ENCODE peak calls at places on chromosome 12, in ten cellular contexts. T, Y, V, K, U, B, I, M, A and S are unnamed samples.

GRCh38 chr12:14845350-14845750 is 2.0 kb upstream of the ART4 start:
- DNase-seq in K (peak), V (peak), T (peak), A (no peak), B (peak), M (no peak), Y (peak), I (peak), U (peak), S (peak)

GRCh38 chr12:52049688-52050087 is 1.6 kb upstream of the NR4A1 start:
- DNase-seq in B (no peak), U (no peak), V (no peak), A (no peak), Y (no peak), I (no peak), K (no peak), M (no peak), T (no peak), S (no peak)

GRCh38 chr12:105705765-105706164 is 375.3 kb downstream of the C12orf75 start:
- DNase-seq in U (peak), B (peak), T (peak), Y (peak), I (peak), M (no peak), V (peak), A (peak), K (peak), S (peak)

GRCh38 chr12:49843411-49843810 is 505 bp upstream of the BCDIN3D start:
- DNase-seq in I (no peak), V (no peak), Y (no peak), B (no peak), M (no peak), U (no peak), A (no peak), T (no peak), K (no peak), S (peak)

GRCh38 chr12:34401659-34402227 is 379.4 kb downstream of the ALG10 start:
- DNase-seq in U (no peak), T (peak), A (peak), I (peak), B (no peak), Y (no peak), K (peak), V (no peak), M (no peak), S (no peak)

GRCh38 chr12:91890742-91891141 is 254.9 kb downstream of the BTG1 start:
- DNase-seq in V (no peak), M (no peak), B (no peak), T (no peak), I (no peak), Y (no peak), U (peak), K (no peak), A (no peak), S (no peak)

GRCh38 chr12:28955491-28955890 is 193.6 kb upstream of the FAR2 start:
- DNase-seq in V (no peak), Y (no peak), T (no peak), B (no peak), I (no peak), K (no peak), M (no peak), U (no peak), A (no peak), S (no peak)

GRCh38 chr12:7009512-7009911 is 8.8 kb downstream of the LPCAT3 start:
- DNase-seq in B (no peak), K (no peak), Y (no peak), A (no peak), V (no peak), T (no peak), I (no peak), U (no peak), M (no peak), S (no peak)

GRCh38 chr12:89655851-89656250 is 52.8 kb downstream of the ATP2B1 start:
- DNase-seq in U (no peak), M (no peak), I (no peak), B (no peak), Y (no peak), K (no peak), V (no peak), A (no peak), T (no peak), S (no peak)

GRCh38 chr12:126914170-126914796 is 1352.7 kb upstream of the TMEM132C start:
- DNase-seq in I (no peak), U (no peak), K (no peak), M (no peak), B (no peak), A (no peak), T (peak), V (no peak), Y (no peak), S (no peak)

GRCh38 chr12:100141998-100142850 is 450 bp downstream of the BLTP3B start:
- DNase-seq in B (peak), V (no peak), M (no peak), I (peak), K (peak), A (peak), U (no peak), Y (no peak), T (peak), S (peak)

GRCh38 chr12:92065018-92065499 is 80.6 kb downstream of the BTG1 start:
- DNase-seq in U (no peak), Y (no peak), V (peak), I (no peak), B (peak), M (peak), A (no peak), K (no peak), T (no peak), S (no peak)

GRCh38 chr12:89250213-89250612 is 102.1 kb downstream of the DUSP6 start:
- DNase-seq in U (peak), I (no peak), M (no peak), T (no peak), A (no peak), Y (no peak), V (no peak), K (no peak), B (no peak), S (no peak)

GRCh38 chr12:50690923-50691322 is 73.0 kb upstream of the ATF1 start:
- DNase-seq in A (no peak), I (no peak), M (no peak), Y (no peak), V (no peak), T (no peak), U (no peak), B (peak), K (no peak), S (no peak)

GRCh38 chr12:115577401-115577800 is 700.1 kb downstream of the MED13L start:
- DNase-seq in I (no peak), V (no peak), T (no peak), U (no peak), K (no peak), M (no peak), B (no peak), A (no peak), Y (no peak), S (no peak)

GRCh38 chr12:17661250-17661649 is 428.7 kb downstream of the RERGL start:
- DNase-seq in I (no peak), B (no peak), M (no peak), T (no peak), Y (no peak), V (no peak), A (no peak), U (no peak), K (no peak), S (no peak)

GRCh38 chr12:109513977-109514376 is 36.5 kb downstream of the UBE3B start:
- DNase-seq in A (no peak), U (no peak), V (no peak), M (no peak), T (no peak), K (no peak), B (no peak), Y (no peak), I (no peak), S (no peak)

GRCh38 chr12:116559330-116560080 is at the start of gene MAP1LC3B2:
- DNase-seq in I (no peak), B (peak), K (no peak), U (no peak), V (no peak), Y (peak), T (peak), M (peak), A (peak), S (peak)

GRCh38 chr12:130041983-130042812 is 120.1 kb upstream of the FZD10 start:
- DNase-seq in A (peak), K (peak), I (peak), B (no peak), Y (no peak), U (no peak), V (peak), T (peak), M (no peak), S (no peak)

GRCh38 chr12:107296681-107297086 is 203.3 kb upstream of the CRY1 start:
- DNase-seq in I (no peak), Y (no peak), V (peak), K (no peak), T (no peak), B (no peak), U (no peak), A (no peak), M (no peak), S (no peak)

GRCh38 chr12:53982616-53983579 is 2.0 kb upstream of the HOXC10 start:
- DNase-seq in U (no peak), M (no peak), B (no peak), Y (no peak), A (no peak), V (no peak), T (no peak), I (no peak), K (no peak), S (no peak)

GRCh38 chr12:66066071-66066928 is 64.2 kb downstream of the LLPH start:
- DNase-seq in V (no peak), A (no peak), U (peak), B (peak), M (peak), K (no peak), T (no peak), Y (no peak), I (no peak), S (peak)

GRCh38 chr12:21111733-21112132 is 19.3 kb upstream of the SLCO1B1 start:
- DNase-seq in B (no peak), T (no peak), M (no peak), Y (no peak), K (no peak), U (no peak), I (no peak), V (no peak), A (no peak), S (no peak)

GRCh38 chr12:132502149-132502881 is 12.4 kb downstream of the FBRSL1 start:
- DNase-seq in M (no peak), I (peak), B (no peak), T (peak), A (no peak), Y (peak), U (no peak), V (no peak), K (peak), S (peak)

GRCh38 chr12:77615331-77615730 is 215.4 kb upstream of the NAV3 start:
- DNase-seq in M (no peak), U (peak), V (no peak), Y (peak), T (no peak), K (peak), A (no peak), I (no peak), B (no peak), S (peak)

GRCh38 chr12:53098354-53098981 is 1.0 kb downstream of the IGFBP6 start:
- DNase-seq in K (no peak), I (no peak), Y (peak), A (no peak), M (no peak), V (peak), T (peak), U (peak), B (no peak), S (no peak)

GRCh38 chr12:14841761-14842160 is 1.6 kb downstream of the ART4 start:
- DNase-seq in Y (no peak), I (no peak), B (peak), K (no peak), V (peak), U (peak), A (no peak), T (no peak), M (no peak), S (no peak)

GRCh38 chr12:989751-990278 is 1.2 kb upstream of the ERC1 start:
- DNase-seq in B (peak), K (no peak), T (peak), M (no peak), I (peak), Y (no peak), A (no peak), U (peak), V (peak), S (peak)
- TF ChIP-seq MAX in B (no peak), K (no peak), T (no peak), M (no peak), I (peak), Y (no peak), A (no peak), U (no peak), V (no peak), S (no peak)

GRCh38 chr12:124217508-124217981 is 77.3 kb upstream of the RFLNA start:
- DNase-seq in I (peak), M (no peak), K (no peak), Y (no peak), T (no peak), B (no peak), U (no peak), A (no peak), V (no peak), S (no peak)
- TF ChIP-seq MAX in I (no peak), M (no peak), K (no peak), Y (no peak), T (no peak), B (no peak), U (no peak), A (no peak), V (no peak), S (no peak)

GRCh38 chr12:68280240-68280639 is 26.8 kb upstream of the IL22 start:
- DNase-seq in I (no peak), V (no peak), A (no peak), M (no peak), T (no peak), K (no peak), Y (no peak), B (no peak), U (no peak), S (no peak)

GRCh38 chr12:68271346-68271745 is 17.9 kb upstream of the IL22 start:
- DNase-seq in K (no peak), M (no peak), I (no peak), A (no peak), V (no peak), B (no peak), T (no peak), U (no peak), Y (no peak), S (no peak)

GRCh38 chr12:68272732-68273131 is 19.3 kb upstream of the IL22 start:
- DNase-seq in I (no peak), B (no peak), K (no peak), A (no peak), U (no peak), Y (no peak), M (no peak), V (no peak), T (no peak), S (no peak)

GRCh38 chr12:68279227-68280054 is 26.0 kb upstream of the IL22 start:
- DNase-seq in U (peak), K (no peak), T (peak), V (no peak), Y (no peak), I (peak), M (no peak), B (peak), A (no peak), S (no peak)

GRCh38 chr12:68276400-68276930 is 23.1 kb upstream of the IL22 start:
- DNase-seq in T (no peak), Y (no peak), B (no peak), I (no peak), A (no peak), K (no peak), V (no peak), U (no peak), M (no peak), S (peak)
- TF ChIP-seq MAX in T (no peak), Y (no peak), B (no peak), I (no peak), A (no peak), K (no peak), V (no peak), U (no peak), M (no peak), S (no peak)

DNA sequence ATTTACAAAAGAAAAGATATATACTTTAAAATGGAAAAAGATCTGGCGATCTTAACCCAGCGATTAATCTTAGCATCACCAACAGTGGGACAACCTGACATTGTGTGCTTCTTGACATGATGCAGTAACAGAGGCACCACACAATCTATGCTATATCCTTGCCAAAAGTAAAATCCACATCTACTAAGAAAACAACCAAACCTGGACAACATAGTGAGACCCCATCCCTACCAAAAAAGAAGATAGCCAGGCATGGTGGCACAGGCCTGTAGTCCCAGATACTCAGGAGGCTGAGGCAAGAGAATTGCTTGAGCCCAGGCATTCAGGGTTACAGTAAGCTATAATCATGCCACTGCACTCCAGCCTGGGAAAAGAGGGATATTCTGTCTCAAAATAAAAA is 50.5 kb downstream of the SINHCAF start:
- DNase-seq in K (no peak), U (no peak), M (no peak), V (no peak), Y (no peak), T (no peak), B (no peak), I (no peak), A (no peak), S (no peak)
- TF ChIP-seq MAX in K (no peak), U (no peak), M (no peak), V (no peak), Y (no peak), T (no peak), B (no peak), I (no peak), A (no peak), S (no peak)

GRCh38 chr12:22874151-22874550 is 249.2 kb downstream of the ETNK1 start:
- DNase-seq in A (no peak), Y (no peak), I (no peak), U (no peak), V (no peak), B (no peak), K (no peak), T (no peak), M (no peak), S (no peak)

GRCh38 chr12:22879203-22879602 is 254.2 kb downstream of the ETNK1 start:
- DNase-seq in A (no peak), U (no peak), T (no peak), K (no peak), Y (no peak), V (no peak), I (no peak), B (no peak), M (no peak), S (no peak)

GRCh38 chr12:22880810-22881209 is 255.8 kb downstream of the ETNK1 start:
- DNase-seq in M (no peak), I (no peak), Y (no peak), B (no peak), A (no peak), V (no peak), T (no peak), U (no peak), K (no peak), S (no peak)

GRCh38 chr12:22880331-22880730 is 255.4 kb downstream of the ETNK1 start:
- DNase-seq in K (no peak), V (no peak), Y (no peak), M (no peak), B (no peak), I (no peak), U (no peak), T (no peak), A (no peak), S (no peak)

DNA sequence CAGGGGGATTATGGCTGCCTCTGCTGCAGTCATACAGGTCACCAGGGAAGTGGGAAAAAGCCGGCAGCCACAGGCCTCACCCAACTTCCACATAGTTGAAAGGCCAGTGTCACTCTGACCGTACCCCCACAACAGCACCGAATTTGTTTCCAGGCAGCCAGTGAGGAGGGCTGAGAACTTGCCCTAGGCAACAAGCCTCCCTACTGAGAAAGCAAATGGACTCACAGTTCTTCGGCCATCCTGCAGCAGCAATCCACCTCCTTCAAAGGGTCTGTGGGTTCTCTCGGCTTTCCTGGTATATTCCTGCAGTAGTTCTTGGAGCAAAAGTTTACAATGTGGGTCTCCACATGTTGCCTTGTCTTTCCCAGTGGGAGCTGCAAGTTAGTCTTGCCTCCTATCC is 251.3 kb downstream of the ETNK1 start:
- DNase-seq in Y (no peak), M (no peak), A (no peak), B (no peak), T (no peak), U (no peak), K (no peak), I (no peak), V (no peak), S (no peak)
- TF ChIP-seq MAX in Y (no peak), M (no peak), A (no peak), B (no peak), T (no peak), U (no peak), K (no peak), I (no peak), V (no peak), S (no peak)